ENCODE peak calls at places on chromosomes 2 and 18, in seven cellular contexts. D is activated effector memory CD4-positive, alpha-beta T cell treated with Interleukin-2 at 50 U/mL for 16 hours; J is fibroblast of lung; G is HT-29; Z is germinal center; E is NCI-H82; F is HCEC 1CT. T is an unnamed sample.

GRCh38 chr2:114405486-114406250 is 36.8 kb upstream of the DPP10 start:
- DNase-seq in D (no peak), J (no peak), G (no peak), Z (no peak), E (no peak), F (no peak), T (no peak)

GRCh38 chr2:139469985-139470384 is 689.8 kb upstream of the NXPH2 start:
- DNase-seq in D (no peak), J (no peak), G (no peak), Z (no peak), E (no peak), F (no peak), T (no peak)

GRCh38 chr2:28927878-28928277 is 33.4 kb downstream of the WDR43 start:
- DNase-seq in D (no peak), J (peak; percentile 73), G (no peak), Z (no peak), E (no peak), F (no peak), T (no peak)

GRCh38 chr2:219344756-219345458 is 12.4 kb upstream of the RESP18 start:
- DNase-seq in D (no peak), J (peak; percentile 36), G (peak; percentile 59), Z (no peak), E (peak; percentile 66), F (peak; percentile 57), T (no peak)

GRCh38 chr2:102130651-102130991 is 11.9 kb upstream of the IL1R1 start:
- DNase-seq in D (no peak), J (no peak), G (no peak), Z (no peak), E (no peak), F (no peak), T (no peak)

GRCh38 chr2:54605836-54606235 is 117.6 kb upstream of the EML6 start:
- DNase-seq in D (no peak), J (peak; percentile 80), G (no peak), Z (no peak), E (no peak), F (no peak), T (no peak)

GRCh38 chr2:61021228-61021660 is 3.2 kb upstream of the PUS10 start:
- DNase-seq in D (no peak), J (no peak), G (no peak), Z (no peak), E (no peak), F (no peak), T (no peak)

GRCh38 chr18:35582899-35583558 is 1.5 kb downstream of the GALNT1 start:
- DNase-seq in D (no peak), J (peak; percentile 63), G (no peak), Z (no peak), E (no peak), F (no peak), T (no peak)

GRCh38 chr2:223459328-223459939 is 142.7 kb downstream of the SCG2 start:
- DNase-seq in D (no peak), J (peak; percentile 38), G (peak; percentile 45), Z (no peak), E (peak; percentile 64), F (peak; percentile 55), T (no peak)

GRCh38 chr18:70464343-70465114 is 175.7 kb downstream of the SOCS6 start:
- DNase-seq in D (no peak), J (peak; percentile 72), G (peak; percentile 55), Z (peak; percentile 6), E (peak; percentile 85), F (peak; percentile 67), T (no peak)

GRCh38 chr2:179966778-179967394 is 40.2 kb downstream of the CWC22 start:
- DNase-seq in D (no peak), J (no peak), G (no peak), Z (no peak), E (no peak), F (no peak), T (no peak)

GRCh38 chr2:128901572-128902391 is 583.1 kb upstream of the HS6ST1 start:
- DNase-seq in D (no peak), J (no peak), G (no peak), Z (no peak), E (no peak), F (no peak), T (no peak)

GRCh38 chr2:241219856-241220356 is 31.4 kb downstream of the ANO7 start:
- DNase-seq in D (no peak), J (no peak), G (no peak), Z (no peak), E (no peak), F (no peak), T (no peak)

GRCh38 chr18:79530821-79531220 is 135.1 kb downstream of the NFATC1 start:
- DNase-seq in D (no peak), J (no peak), G (no peak), Z (no peak), E (no peak), F (no peak), T (no peak)

GRCh38 chr2:11004206-11004605 is 92.5 kb downstream of the KCNF1 start:
- DNase-seq in D (no peak), J (peak; percentile 77), G (peak; percentile 17), Z (no peak), E (no peak), F (no peak), T (no peak)

GRCh38 chr2:85011747-85012146 is 40.8 kb downstream of the KCMF1 start:
- DNase-seq in D (no peak), J (no peak), G (no peak), Z (no peak), E (peak; percentile 50), F (no peak), T (no peak)

GRCh38 chr2:33321236-33321731 is 155.2 kb upstream of the RASGRP3 start:
- DNase-seq in D (no peak), J (peak; percentile 83), G (no peak), Z (no peak), E (no peak), F (peak; percentile 43), T (no peak)

GRCh38 chr2:184119920-184120820 is 478.2 kb upstream of the ZNF804A start:
- DNase-seq in D (no peak), J (peak; percentile 32), G (no peak), Z (no peak), E (no peak), F (peak; percentile 26), T (no peak)

GRCh38 chr18:42437646-42438045 is 482.6 kb downstream of the PIK3C3 start:
- DNase-seq in D (no peak), J (peak; percentile 80), G (no peak), Z (no peak), E (no peak), F (no peak), T (no peak)

GRCh38 chr2:42095923-42096408 is 48.1 kb downstream of the PKDCC start:
- DNase-seq in D (peak; percentile 57), J (peak; percentile 56), G (peak; percentile 93), Z (peak; percentile 40), E (peak; percentile 89), F (peak; percentile 57), T (peak; percentile 54)

GRCh38 chr2:213247566-213247965 is 36.7 kb upstream of the SPAG16 start:
- DNase-seq in D (no peak), J (no peak), G (no peak), Z (no peak), E (peak; percentile 33), F (no peak), T (no peak)

GRCh38 chr2:175883586-175884194 is 118.4 kb downstream of the LNPK start:
- DNase-seq in D (no peak), J (no peak), G (no peak), Z (no peak), E (no peak), F (no peak), T (no peak)

GRCh38 chr18:14092625-14093361 is 39.4 kb downstream of the ZNF519 start:
- DNase-seq in D (no peak), J (no peak), G (peak; percentile 8), Z (no peak), E (no peak), F (no peak), T (no peak)

GRCh38 chr2:224849264-224849663 is 133.1 kb upstream of the CCDC195 start:
- DNase-seq in D (no peak), J (no peak), G (no peak), Z (no peak), E (peak; percentile 57), F (peak; percentile 10), T (no peak)

GRCh38 chr2:82258151-82258550 is 1953.6 kb upstream of the LRRTM1 start:
- DNase-seq in D (no peak), J (no peak), G (no peak), Z (no peak), E (peak; percentile 90), F (no peak), T (no peak)

GRCh38 chr2:148989882-148990493 is 48.5 kb upstream of the LYPD6B start:
- DNase-seq in D (peak; percentile 4), J (peak; percentile 79), G (peak; percentile 83), Z (peak; percentile 64), E (peak; percentile 91), F (peak; percentile 66), T (no peak)

GRCh38 chr2:108101481-108101880 is 115.2 kb downstream of the SLC5A7 start:
- DNase-seq in D (no peak), J (no peak), G (no peak), Z (no peak), E (no peak), F (no peak), T (no peak)

GRCh38 chr18:76756491-76757288 is 65.7 kb upstream of the ZNF236 start:
- DNase-seq in D (no peak), J (no peak), G (no peak), Z (no peak), E (no peak), F (no peak), T (no peak)

T was measured in T-helper 17 cell.